ENCODE peak calls at places on chromosomes 16 and 17, in nine cellular contexts. One of them, this sample, is unnamed.

GRCh38 chr16:16031401-16031800 is 82.0 kb downstream of the ABCC1 start:
- DNase-seq in RWPE1: no peak
- DNase-seq in SK-N-MC: no peak
- DNase-seq in NCI-H748 treated with DMSO at 0.1 percent for 48 hours: no peak
- DNase-seq in HT-29: no peak
- DNase-seq in osteocyte: no peak
- DNase-seq in stimulated activated CD4-positive, alpha-beta T cell treated with anti-CD3 and anti-CD28 coated beads, Interleukin-1b, Interleukin-23, amount 100 ng/mL, for 24 hours: no peak
- DNase-seq in hypothalamus: no peak
- DNase-seq in KG1: no peak
- DNase-seq in this sample: no peak

GRCh38 chr16:50403491-50403890 is 34.7 kb upstream of the BRD7 start:
- DNase-seq in RWPE1: no peak
- DNase-seq in SK-N-MC: no peak
- DNase-seq in hypothalamus: no peak
- DNase-seq in HT-29: no peak
- DNase-seq in KG1: no peak
- DNase-seq in osteocyte: peak
- DNase-seq in stimulated activated CD4-positive, alpha-beta T cell treated with anti-CD3 and anti-CD28 coated beads, Interleukin-1b, Interleukin-23, amount 100 ng/mL, for 24 hours: no peak
- DNase-seq in NCI-H748 treated with DMSO at 0.1 percent for 48 hours: no peak
- DNase-seq in this sample: no peak

GRCh38 chr16:46949216-46949892 is 24.1 kb downstream of the DNAJA2 start:
- DNase-seq in RWPE1: no peak
- DNase-seq in hypothalamus: no peak
- DNase-seq in HT-29: no peak
- DNase-seq in SK-N-MC: no peak
- DNase-seq in osteocyte: no peak
- DNase-seq in stimulated activated CD4-positive, alpha-beta T cell treated with anti-CD3 and anti-CD28 coated beads, Interleukin-1b, Interleukin-23, amount 100 ng/mL, for 24 hours: no peak
- DNase-seq in KG1: no peak
- DNase-seq in NCI-H748 treated with DMSO at 0.1 percent for 48 hours: no peak
- DNase-seq in this sample: no peak

GRCh38 chr17:50899005-50899460 is 32.9 kb upstream of the TOB1 start:
- DNase-seq in hypothalamus: no peak
- DNase-seq in osteocyte: no peak
- DNase-seq in stimulated activated CD4-positive, alpha-beta T cell treated with anti-CD3 and anti-CD28 coated beads, Interleukin-1b, Interleukin-23, amount 100 ng/mL, for 24 hours: no peak
- DNase-seq in RWPE1: no peak
- DNase-seq in HT-29: no peak
- DNase-seq in NCI-H748 treated with DMSO at 0.1 percent for 48 hours: no peak
- DNase-seq in KG1: no peak
- DNase-seq in SK-N-MC: no peak
- DNase-seq in this sample: no peak

GRCh38 chr17:76840443-76840767 is 27.8 kb upstream of the MGAT5B start:
- DNase-seq in NCI-H748 treated with DMSO at 0.1 percent for 48 hours: no peak
- DNase-seq in HT-29: no peak
- DNase-seq in RWPE1: no peak
- DNase-seq in stimulated activated CD4-positive, alpha-beta T cell treated with anti-CD3 and anti-CD28 coated beads, Interleukin-1b, Interleukin-23, amount 100 ng/mL, for 24 hours: no peak
- DNase-seq in SK-N-MC: no peak
- DNase-seq in KG1: no peak
- DNase-seq in osteocyte: no peak
- DNase-seq in hypothalamus: no peak
- DNase-seq in this sample: peak

GRCh38 chr17:1639549-1639948 is 6.0 kb downstream of the SCARF1 start:
- DNase-seq in osteocyte: no peak
- DNase-seq in HT-29: no peak
- DNase-seq in stimulated activated CD4-positive, alpha-beta T cell treated with anti-CD3 and anti-CD28 coated beads, Interleukin-1b, Interleukin-23, amount 100 ng/mL, for 24 hours: no peak
- DNase-seq in hypothalamus: no peak
- DNase-seq in SK-N-MC: no peak
- DNase-seq in RWPE1: no peak
- DNase-seq in NCI-H748 treated with DMSO at 0.1 percent for 48 hours: no peak
- DNase-seq in KG1: no peak
- DNase-seq in this sample: no peak

GRCh38 chr16:22659933-22660332 is 149.2 kb downstream of the NPIPB5 start:
- DNase-seq in RWPE1: no peak
- DNase-seq in KG1: no peak
- DNase-seq in stimulated activated CD4-positive, alpha-beta T cell treated with anti-CD3 and anti-CD28 coated beads, Interleukin-1b, Interleukin-23, amount 100 ng/mL, for 24 hours: no peak
- DNase-seq in hypothalamus: no peak
- DNase-seq in osteocyte: no peak
- DNase-seq in HT-29: no peak
- DNase-seq in SK-N-MC: no peak
- DNase-seq in NCI-H748 treated with DMSO at 0.1 percent for 48 hours: no peak
- DNase-seq in this sample: no peak

GRCh38 chr16:11996433-11997174 is 20.1 kb downstream of the SNX29 start:
- DNase-seq in NCI-H748 treated with DMSO at 0.1 percent for 48 hours: no peak
- DNase-seq in hypothalamus: no peak
- DNase-seq in osteocyte: no peak
- DNase-seq in SK-N-MC: no peak
- DNase-seq in stimulated activated CD4-positive, alpha-beta T cell treated with anti-CD3 and anti-CD28 coated beads, Interleukin-1b, Interleukin-23, amount 100 ng/mL, for 24 hours: no peak
- DNase-seq in HT-29: no peak
- DNase-seq in KG1: no peak
- DNase-seq in RWPE1: no peak
- DNase-seq in this sample: no peak

GRCh38 chr16:21158208-21159110 is at the start of gene LDAF1:
- DNase-seq in stimulated activated CD4-positive, alpha-beta T cell treated with anti-CD3 and anti-CD28 coated beads, Interleukin-1b, Interleukin-23, amount 100 ng/mL, for 24 hours: peak
- DNase-seq in KG1: peak
- DNase-seq in HT-29: peak
- DNase-seq in SK-N-MC: no peak
- DNase-seq in RWPE1: peak
- DNase-seq in osteocyte: peak
- DNase-seq in NCI-H748 treated with DMSO at 0.1 percent for 48 hours: peak
- DNase-seq in hypothalamus: peak
- DNase-seq in this sample: peak

GRCh38 chr17:38868968-38869646 is 751 bp upstream of the LASP1 start:
- DNase-seq in HT-29: peak
- DNase-seq in stimulated activated CD4-positive, alpha-beta T cell treated with anti-CD3 and anti-CD28 coated beads, Interleukin-1b, Interleukin-23, amount 100 ng/mL, for 24 hours: peak
- DNase-seq in NCI-H748 treated with DMSO at 0.1 percent for 48 hours: peak
- DNase-seq in SK-N-MC: peak
- DNase-seq in hypothalamus: peak
- DNase-seq in KG1: peak
- DNase-seq in osteocyte: peak
- DNase-seq in RWPE1: peak
- DNase-seq in this sample: peak

GRCh38 chr17:52027620-52028019 is 130.9 kb downstream of the CA10 start:
- DNase-seq in SK-N-MC: no peak
- DNase-seq in osteocyte: no peak
- DNase-seq in KG1: no peak
- DNase-seq in RWPE1: peak
- DNase-seq in NCI-H748 treated with DMSO at 0.1 percent for 48 hours: no peak
- DNase-seq in stimulated activated CD4-positive, alpha-beta T cell treated with anti-CD3 and anti-CD28 coated beads, Interleukin-1b, Interleukin-23, amount 100 ng/mL, for 24 hours: no peak
- DNase-seq in hypothalamus: no peak
- DNase-seq in HT-29: no peak
- DNase-seq in this sample: no peak

GRCh38 chr16:46973457-46974324 is at the start of gene DNAJA2:
- DNase-seq in stimulated activated CD4-positive, alpha-beta T cell treated with anti-CD3 and anti-CD28 coated beads, Interleukin-1b, Interleukin-23, amount 100 ng/mL, for 24 hours: peak
- DNase-seq in SK-N-MC: no peak
- DNase-seq in RWPE1: peak
- DNase-seq in hypothalamus: peak
- DNase-seq in KG1: peak
- DNase-seq in NCI-H748 treated with DMSO at 0.1 percent for 48 hours: peak
- DNase-seq in osteocyte: peak
- DNase-seq in HT-29: peak
- DNase-seq in this sample: peak

GRCh38 chr17:45396496-45397205 is 36.0 kb downstream of the ARHGAP27 start:
- DNase-seq in stimulated activated CD4-positive, alpha-beta T cell treated with anti-CD3 and anti-CD28 coated beads, Interleukin-1b, Interleukin-23, amount 100 ng/mL, for 24 hours: no peak
- DNase-seq in RWPE1: no peak
- DNase-seq in HT-29: no peak
- DNase-seq in hypothalamus: no peak
- DNase-seq in KG1: no peak
- DNase-seq in NCI-H748 treated with DMSO at 0.1 percent for 48 hours: no peak
- DNase-seq in osteocyte: no peak
- DNase-seq in SK-N-MC: no peak
- DNase-seq in this sample: no peak

GRCh38 chr17:16046966-16047365 is 47.3 kb downstream of the TTC19 start:
- DNase-seq in RWPE1: no peak
- DNase-seq in SK-N-MC: no peak
- DNase-seq in hypothalamus: no peak
- DNase-seq in NCI-H748 treated with DMSO at 0.1 percent for 48 hours: no peak
- DNase-seq in osteocyte: no peak
- DNase-seq in stimulated activated CD4-positive, alpha-beta T cell treated with anti-CD3 and anti-CD28 coated beads, Interleukin-1b, Interleukin-23, amount 100 ng/mL, for 24 hours: no peak
- DNase-seq in HT-29: no peak
- DNase-seq in KG1: no peak
- DNase-seq in this sample: no peak

GRCh38 chr16:47719713-47720112 is 258.6 kb downstream of the PHKB start:
- DNase-seq in osteocyte: no peak
- DNase-seq in HT-29: no peak
- DNase-seq in stimulated activated CD4-positive, alpha-beta T cell treated with anti-CD3 and anti-CD28 coated beads, Interleukin-1b, Interleukin-23, amount 100 ng/mL, for 24 hours: no peak
- DNase-seq in SK-N-MC: no peak
- DNase-seq in RWPE1: no peak
- DNase-seq in KG1: no peak
- DNase-seq in NCI-H748 treated with DMSO at 0.1 percent for 48 hours: no peak
- DNase-seq in hypothalamus: no peak
- DNase-seq in this sample: no peak

GRCh38 chr16:29820271-29820701 is at the start of gene MVP:
- DNase-seq in KG1: no peak
- DNase-seq in HT-29: peak
- DNase-seq in NCI-H748 treated with DMSO at 0.1 percent for 48 hours: no peak
- DNase-seq in osteocyte: no peak
- DNase-seq in hypothalamus: peak
- DNase-seq in SK-N-MC: no peak
- DNase-seq in stimulated activated CD4-positive, alpha-beta T cell treated with anti-CD3 and anti-CD28 coated beads, Interleukin-1b, Interleukin-23, amount 100 ng/mL, for 24 hours: no peak
- DNase-seq in RWPE1: peak
- DNase-seq in this sample: peak

GRCh38 chr16:72012607-72013006 is 4.1 kb downstream of the DHODH start:
- DNase-seq in osteocyte: no peak
- DNase-seq in HT-29: no peak
- DNase-seq in hypothalamus: no peak
- DNase-seq in SK-N-MC: no peak
- DNase-seq in RWPE1: no peak
- DNase-seq in NCI-H748 treated with DMSO at 0.1 percent for 48 hours: no peak
- DNase-seq in KG1: no peak
- DNase-seq in stimulated activated CD4-positive, alpha-beta T cell treated with anti-CD3 and anti-CD28 coated beads, Interleukin-1b, Interleukin-23, amount 100 ng/mL, for 24 hours: no peak
- DNase-seq in this sample: no peak

GRCh38 chr17:55420776-55421178 is 858 bp downstream of the MMD start:
- DNase-seq in osteocyte: no peak
- DNase-seq in SK-N-MC: no peak
- DNase-seq in KG1: peak
- DNase-seq in hypothalamus: no peak
- DNase-seq in stimulated activated CD4-positive, alpha-beta T cell treated with anti-CD3 and anti-CD28 coated beads, Interleukin-1b, Interleukin-23, amount 100 ng/mL, for 24 hours: peak
- DNase-seq in HT-29: peak
- DNase-seq in RWPE1: peak
- DNase-seq in NCI-H748 treated with DMSO at 0.1 percent for 48 hours: no peak
- DNase-seq in this sample: peak

GRCh38 chr17:72419866-72420774 is 299.3 kb downstream of the SOX9 start:
- DNase-seq in RWPE1: no peak
- DNase-seq in NCI-H748 treated with DMSO at 0.1 percent for 48 hours: no peak
- DNase-seq in KG1: no peak
- DNase-seq in SK-N-MC: no peak
- DNase-seq in HT-29: no peak
- DNase-seq in osteocyte: no peak
- DNase-seq in hypothalamus: no peak
- DNase-seq in stimulated activated CD4-positive, alpha-beta T cell treated with anti-CD3 and anti-CD28 coated beads, Interleukin-1b, Interleukin-23, amount 100 ng/mL, for 24 hours: no peak
- DNase-seq in this sample: peak

GRCh38 chr16:47311738-47312505 is 148.9 kb downstream of the ITFG1 start:
- DNase-seq in hypothalamus: no peak
- DNase-seq in KG1: no peak
- DNase-seq in RWPE1: peak
- DNase-seq in HT-29: peak
- DNase-seq in stimulated activated CD4-positive, alpha-beta T cell treated with anti-CD3 and anti-CD28 coated beads, Interleukin-1b, Interleukin-23, amount 100 ng/mL, for 24 hours: no peak
- DNase-seq in SK-N-MC: no peak
- DNase-seq in NCI-H748 treated with DMSO at 0.1 percent for 48 hours: no peak
- DNase-seq in osteocyte: no peak
- DNase-seq in this sample: no peak

GRCh38 chr17:56699186-56699895 is 105.8 kb downstream of the NOG start:
- DNase-seq in stimulated activated CD4-positive, alpha-beta T cell treated with anti-CD3 and anti-CD28 coated beads, Interleukin-1b, Interleukin-23, amount 100 ng/mL, for 24 hours: no peak
- DNase-seq in HT-29: peak
- DNase-seq in KG1: no peak
- DNase-seq in RWPE1: peak
- DNase-seq in SK-N-MC: no peak
- DNase-seq in osteocyte: peak
- DNase-seq in NCI-H748 treated with DMSO at 0.1 percent for 48 hours: no peak
- DNase-seq in hypothalamus: no peak
- DNase-seq in this sample: peak

GRCh38 chr17:41680426-41681040 is 8.2 kb upstream of the EIF1 start:
- DNase-seq in HT-29: no peak
- DNase-seq in NCI-H748 treated with DMSO at 0.1 percent for 48 hours: no peak
- DNase-seq in SK-N-MC: no peak
- DNase-seq in hypothalamus: no peak
- DNase-seq in osteocyte: no peak
- DNase-seq in stimulated activated CD4-positive, alpha-beta T cell treated with anti-CD3 and anti-CD28 coated beads, Interleukin-1b, Interleukin-23, amount 100 ng/mL, for 24 hours: no peak
- DNase-seq in KG1: no peak
- DNase-seq in RWPE1: no peak
- DNase-seq in this sample: no peak

GRCh38 chr16:11400076-11400475 is 54.8 kb downstream of the RMI2 start:
- DNase-seq in SK-N-MC: no peak
- DNase-seq in osteocyte: no peak
- DNase-seq in KG1: no peak
- DNase-seq in HT-29: no peak
- DNase-seq in NCI-H748 treated with DMSO at 0.1 percent for 48 hours: no peak
- DNase-seq in stimulated activated CD4-positive, alpha-beta T cell treated with anti-CD3 and anti-CD28 coated beads, Interleukin-1b, Interleukin-23, amount 100 ng/mL, for 24 hours: no peak
- DNase-seq in hypothalamus: no peak
- DNase-seq in RWPE1: no peak
- DNase-seq in this sample: no peak

GRCh38 chr16:11138026-11138768 is 117.8 kb downstream of the SOCS1 start:
- DNase-seq in stimulated activated CD4-positive, alpha-beta T cell treated with anti-CD3 and anti-CD28 coated beads, Interleukin-1b, Interleukin-23, amount 100 ng/mL, for 24 hours: no peak
- DNase-seq in SK-N-MC: no peak
- DNase-seq in RWPE1: peak
- DNase-seq in NCI-H748 treated with DMSO at 0.1 percent for 48 hours: no peak
- DNase-seq in hypothalamus: no peak
- DNase-seq in KG1: no peak
- DNase-seq in HT-29: no peak
- DNase-seq in osteocyte: no peak
- DNase-seq in this sample: peak

GRCh38 chr17:309361-309888 is 43.2 kb downstream of the RPH3AL start:
- DNase-seq in osteocyte: no peak
- DNase-seq in HT-29: no peak
- DNase-seq in stimulated activated CD4-positive, alpha-beta T cell treated with anti-CD3 and anti-CD28 coated beads, Interleukin-1b, Interleukin-23, amount 100 ng/mL, for 24 hours: no peak
- DNase-seq in SK-N-MC: no peak
- DNase-seq in hypothalamus: no peak
- DNase-seq in NCI-H748 treated with DMSO at 0.1 percent for 48 hours: no peak
- DNase-seq in KG1: no peak
- DNase-seq in RWPE1: no peak
- DNase-seq in this sample: no peak

GRCh38 chr16:72945611-72946010 is 102.3 kb downstream of the ZFHX3 start:
- DNase-seq in HT-29: no peak
- DNase-seq in KG1: no peak
- DNase-seq in stimulated activated CD4-positive, alpha-beta T cell treated with anti-CD3 and anti-CD28 coated beads, Interleukin-1b, Interleukin-23, amount 100 ng/mL, for 24 hours: no peak
- DNase-seq in RWPE1: no peak
- DNase-seq in NCI-H748 treated with DMSO at 0.1 percent for 48 hours: no peak
- DNase-seq in SK-N-MC: no peak
- DNase-seq in osteocyte: no peak
- DNase-seq in hypothalamus: no peak
- DNase-seq in this sample: no peak

GRCh38 chr16:11799017-11799381 is 1.9 kb upstream of the ZC3H7A start:
- DNase-seq in RWPE1: no peak
- DNase-seq in hypothalamus: no peak
- DNase-seq in NCI-H748 treated with DMSO at 0.1 percent for 48 hours: no peak
- DNase-seq in stimulated activated CD4-positive, alpha-beta T cell treated with anti-CD3 and anti-CD28 coated beads, Interleukin-1b, Interleukin-23, amount 100 ng/mL, for 24 hours: no peak
- DNase-seq in KG1: no peak
- DNase-seq in osteocyte: no peak
- DNase-seq in HT-29: no peak
- DNase-seq in SK-N-MC: no peak
- DNase-seq in this sample: no peak

GRCh38 chr17:76416447-76416846 is 32.0 kb downstream of the SPHK1 start:
- DNase-seq in HT-29: no peak
- DNase-seq in SK-N-MC: no peak
- DNase-seq in stimulated activated CD4-positive, alpha-beta T cell treated with anti-CD3 and anti-CD28 coated beads, Interleukin-1b, Interleukin-23, amount 100 ng/mL, for 24 hours: no peak
- DNase-seq in KG1: no peak
- DNase-seq in RWPE1: no peak
- DNase-seq in osteocyte: no peak
- DNase-seq in NCI-H748 treated with DMSO at 0.1 percent for 48 hours: no peak
- DNase-seq in hypothalamus: no peak
- DNase-seq in this sample: no peak

GRCh38 chr16:11575223-11575589 is 11.5 kb downstream of the LITAF start:
- DNase-seq in stimulated activated CD4-positive, alpha-beta T cell treated with anti-CD3 and anti-CD28 coated beads, Interleukin-1b, Interleukin-23, amount 100 ng/mL, for 24 hours: no peak
- DNase-seq in hypothalamus: no peak
- DNase-seq in SK-N-MC: no peak
- DNase-seq in NCI-H748 treated with DMSO at 0.1 percent for 48 hours: no peak
- DNase-seq in RWPE1: no peak
- DNase-seq in KG1: no peak
- DNase-seq in osteocyte: no peak
- DNase-seq in HT-29: no peak
- DNase-seq in this sample: no peak

This sample was measured in SW480.